ENCODE peak calls at places on chromosomes 2 and 18, in eight cellular contexts. Q is Kasumi-1, E is HTR-8/SVneo, U is fibroblast of pulmonary artery, M is HEK293T, F is GM13976, I is ELR, S is Caki2. Y is an unnamed sample.

GRCh38 chr2:64214281-64215115 is 70.3 kb upstream of the PELI1 start:
- DNase-seq in Q (no peak), E (no peak), U (peak), M (no peak), F (peak), I (no peak), S (no peak), Y (no peak)

GRCh38 chr2:80361904-80362303 is 57.4 kb upstream of the LRRTM1 start:
- DNase-seq in Q (no peak), E (no peak), U (no peak), M (no peak), F (no peak), I (no peak), S (no peak), Y (no peak)

GRCh38 chr2:121689356-121689755 is 40.1 kb upstream of the CLASP1 start:
- DNase-seq in Q (peak), E (peak), U (peak), M (peak), F (no peak), I (peak), S (peak), Y (no peak)

GRCh38 chr2:73700661-73701447 is 36.3 kb downstream of the TPRKB start:
- DNase-seq in Q (no peak), E (no peak), U (no peak), M (no peak), F (no peak), I (no peak), S (no peak), Y (no peak)

GRCh38 chr18:21820035-21820810 is 79.6 kb downstream of the MIB1 start:
- DNase-seq in Q (peak), E (peak), U (peak), M (peak), F (peak), I (peak), S (no peak), Y (no peak)

GRCh38 chr2:160061533-160062282 is 707 bp downstream of the PLA2R1 start:
- DNase-seq in Q (no peak), E (no peak), U (peak), M (no peak), F (no peak), I (no peak), S (no peak), Y (no peak)

GRCh38 chr2:193101591-193101990 is 906.9 kb upstream of the TMEFF2 start:
- DNase-seq in Q (no peak), E (no peak), U (no peak), M (no peak), F (no peak), I (no peak), S (no peak), Y (no peak)

GRCh38 chr2:150878347-150878746 is 383.3 kb downstream of the RBM43 start:
- DNase-seq in Q (no peak), E (no peak), U (peak), M (no peak), F (no peak), I (peak), S (peak), Y (no peak)

GRCh38 chr2:237227190-237227988 is 141.7 kb downstream of the COPS8 start:
- DNase-seq in Q (no peak), E (peak), U (peak), M (no peak), F (no peak), I (peak), S (peak), Y (no peak)

GRCh38 chr2:146615778-146616177 is 1229.1 kb upstream of the ACVR2A start:
- DNase-seq in Q (no peak), E (no peak), U (no peak), M (no peak), F (no peak), I (no peak), S (no peak), Y (no peak)

GRCh38 chr2:25339121-25339738 is 2.5 kb downstream of the DNMT3A start:
- DNase-seq in Q (no peak), E (no peak), U (no peak), M (no peak), F (no peak), I (no peak), S (no peak), Y (no peak)

GRCh38 chr2:86518498-86518897 is 44.7 kb downstream of the CHMP3 start:
- DNase-seq in Q (peak), E (peak), U (peak), M (no peak), F (no peak), I (peak), S (no peak), Y (no peak)

GRCh38 chr2:229431331-229431954 is 160.4 kb upstream of the PID1 start:
- DNase-seq in Q (peak), E (no peak), U (peak), M (no peak), F (no peak), I (peak), S (peak), Y (no peak)

GRCh38 chr2:40034801-40035200 is 255.7 kb upstream of the THUMPD2 start:
- DNase-seq in Q (no peak), E (no peak), U (no peak), M (no peak), F (no peak), I (peak), S (no peak), Y (no peak)